ENCODE peak calls at places on chromosomes 5 and 9, in five cellular contexts. I, W, M, E and H are unnamed samples.

GRCh38 chr9:27335088-27335487 is 38.1 kb upstream of the EQTN start:
- DNase-seq in I (no peak), W (no peak), M (no peak), E (no peak), H (no peak)

GRCh38 chr9:98665511-98665910 is 43.2 kb downstream of the GABBR2 start:
- DNase-seq in I (no peak), W (no peak), M (no peak), E (no peak), H (no peak)

GRCh38 chr9:12776775-12777055 is 1.9 kb downstream of the LURAP1L start:
- DNase-seq in I (no peak), W (no peak), M (no peak), E (no peak), H (no peak)

GRCh38 chr5:80763211-80763610 is 108.4 kb upstream of the DHFR start:
- DNase-seq in I (no peak), W (no peak), M (no peak), E (no peak), H (no peak)

GRCh38 chr9:85973238-85973637 is 32.3 kb downstream of the NAA35 start:
- DNase-seq in I (no peak), W (no peak), M (no peak), E (no peak), H (no peak)

GRCh38 chr9:136568288-136569081 is 22.6 kb upstream of the NOTCH1 start:
- DNase-seq in I (no peak), W (no peak), M (no peak), E (no peak), H (no peak)

GRCh38 chr5:148924817-148925216 is 98.4 kb downstream of the ADRB2 start:
- DNase-seq in I (no peak), W (no peak), M (no peak), E (no peak), H (no peak)

GRCh38 chr5:1323803-1324173 is 21.1 kb downstream of the CLPTM1L start:
- DNase-seq in I (no peak), W (no peak), M (no peak), E (no peak), H (no peak)

GRCh38 chr5:57499262-57500050 is 16.8 kb upstream of the ACTBL2 start:
- DNase-seq in I (peak), W (peak), M (peak), E (peak), H (peak)

GRCh38 chr9:93089481-93089991 is 6.5 kb upstream of the CARD19 start:
- DNase-seq in I (no peak), W (no peak), M (no peak), E (no peak), H (no peak)

GRCh38 chr5:173163219-173163618 is 18.9 kb downstream of the BNIP1 start:
- DNase-seq in I (no peak), W (no peak), M (no peak), E (no peak), H (peak)

GRCh38 chr5:67095346-67095871 is 101.2 kb downstream of the CD180 start:
- DNase-seq in I (peak), W (no peak), M (no peak), E (no peak), H (peak)

GRCh38 chr9:7366121-7366520 is 433.5 kb downstream of the DMAC1 start:
- DNase-seq in I (no peak), W (no peak), M (no peak), E (no peak), H (no peak)

GRCh38 chr5:58259685-58260152 is 200.2 kb downstream of the PLK2 start:
- DNase-seq in I (peak), W (peak), M (no peak), E (no peak), H (peak)

GRCh38 chr9:16652511-16653101 is 217.9 kb downstream of the BNC2 start:
- DNase-seq in I (no peak), W (no peak), M (no peak), E (no peak), H (peak)

GRCh38 chr5:111066261-111066938 is 5.1 kb upstream of the TSLP start:
- DNase-seq in I (no peak), W (no peak), M (no peak), E (no peak), H (no peak)

GRCh38 chr9:89602978-89603628 is 1.7 kb upstream of the GADD45G start:
- DNase-seq in I (peak), W (peak), M (peak), E (peak), H (peak)

GRCh38 chr5:9892696-9893095 is 262.5 kb upstream of the TAS2R1 start:
- DNase-seq in I (no peak), W (no peak), M (no peak), E (no peak), H (no peak)

GRCh38 chr5:15008476-15008875 is 136.9 kb upstream of the ANKH start:
- DNase-seq in I (peak), W (peak), M (no peak), E (no peak), H (peak)

GRCh38 chr5:58088941-58089340 is 370.9 kb downstream of the PLK2 start:
- DNase-seq in I (no peak), W (no peak), M (no peak), E (no peak), H (no peak)

GRCh38 chr9:97514531-97514930 is 13.1 kb downstream of the TMOD1 start:
- DNase-seq in I (no peak), W (no peak), M (no peak), E (no peak), H (no peak)

GRCh38 chr5:40521925-40522324 is 157.8 kb upstream of the PTGER4 start:
- DNase-seq in I (no peak), W (no peak), M (no peak), E (no peak), H (no peak)

GRCh38 chr5:139638090-139638735 is 9.9 kb upstream of the CXXC5 start:
- DNase-seq in I (no peak), W (no peak), M (peak), E (no peak), H (peak)
- TF ChIP-seq JUNB in I (no peak), W (no peak), M (no peak), E (no peak), H (no peak)

GRCh38 chr5:89213584-89213983 is 330.6 kb upstream of the MEF2C start:
- DNase-seq in I (no peak), W (no peak), M (no peak), E (no peak), H (no peak)
- TF ChIP-seq JUNB in I (no peak), W (no peak), M (no peak), E (no peak), H (no peak)

GRCh38 chr9:33737811-33738606 is 57.4 kb upstream of the PRSS3 start:
- DNase-seq in I (peak), W (peak), M (peak), E (no peak), H (peak)

GRCh38 chr9:33739407-33739806 is 56.0 kb upstream of the PRSS3 start:
- DNase-seq in I (no peak), W (no peak), M (no peak), E (no peak), H (no peak)

GRCh38 chr9:33742051-33742450 is 53.3 kb upstream of the PRSS3 start:
- DNase-seq in I (no peak), W (no peak), M (no peak), E (no peak), H (no peak)

GRCh38 chr9:33740075-33740474 is 55.3 kb upstream of the PRSS3 start:
- DNase-seq in I (no peak), W (no peak), M (no peak), E (no peak), H (no peak)

GRCh38 chr9:33742519-33742918 is 52.8 kb upstream of the PRSS3 start:
- DNase-seq in I (peak), W (no peak), M (peak), E (no peak), H (peak)
- TF ChIP-seq JUNB in I (no peak), W (no peak), M (no peak), E (no peak), H (no peak)

GRCh38 chr5:56200856-56201638 is 32.1 kb downstream of the ANKRD55 start:
- DNase-seq in I (peak), W (peak), M (peak), E (peak), H (peak)
- TF ChIP-seq JUNB in I (no peak), W (no peak), M (no peak), E (no peak), H (no peak)

GRCh38 chr5:142640316-142641005 is 45.4 kb downstream of the FGF1 start:
- DNase-seq in I (no peak), W (no peak), M (no peak), E (no peak), H (peak)

GRCh38 chr5:142639455-142639854 is 46.4 kb downstream of the FGF1 start:
- DNase-seq in I (no peak), W (no peak), M (no peak), E (no peak), H (no peak)

GRCh38 chr5:142636698-142637324 is 49.1 kb downstream of the FGF1 start:
- DNase-seq in I (no peak), W (no peak), M (no peak), E (no peak), H (no peak)

GRCh38 chr5:142636093-142636492 is 49.8 kb downstream of the FGF1 start:
- DNase-seq in I (no peak), W (no peak), M (no peak), E (no peak), H (no peak)

DNA sequence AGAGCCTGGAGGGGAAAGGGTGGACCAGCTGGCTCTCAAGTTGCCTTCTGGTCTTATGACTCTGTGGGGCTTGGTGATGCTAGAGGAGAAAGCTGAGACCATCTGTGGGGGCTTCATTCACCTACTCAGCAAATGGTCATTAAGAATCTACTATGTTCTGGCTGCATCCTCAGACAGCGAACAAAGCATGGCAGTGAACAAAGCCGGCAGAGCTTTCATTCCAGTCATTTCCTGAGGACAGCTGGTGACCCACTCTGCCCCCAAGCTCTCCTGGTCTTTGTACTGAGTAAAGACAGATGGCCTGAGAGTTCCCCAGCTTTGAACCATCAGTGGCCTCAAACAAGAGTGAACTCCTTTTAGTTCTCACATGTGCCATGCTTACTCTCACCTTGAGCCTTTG is 48.0 kb downstream of the FGF1 start:
- DNase-seq in I (no peak), W (no peak), M (no peak), E (no peak), H (no peak)
- TF ChIP-seq JUNB in I (no peak), W (no peak), M (no peak), E (no peak), H (no peak)

GRCh38 chr9:129560849-129561248 is 60.1 kb downstream of the C9orf50 start:
- DNase-seq in I (peak), W (no peak), M (no peak), E (no peak), H (no peak)
- TF ChIP-seq JUNB in I (no peak), W (no peak), M (no peak), E (no peak), H (no peak)

GRCh38 chr5:137146402-137146889 is 352.7 kb downstream of the SPOCK1 start:
- DNase-seq in I (no peak), W (peak), M (no peak), E (no peak), H (no peak)
- TF ChIP-seq JUNB in I (no peak), W (no peak), M (no peak), E (no peak), H (no peak)

DNA sequence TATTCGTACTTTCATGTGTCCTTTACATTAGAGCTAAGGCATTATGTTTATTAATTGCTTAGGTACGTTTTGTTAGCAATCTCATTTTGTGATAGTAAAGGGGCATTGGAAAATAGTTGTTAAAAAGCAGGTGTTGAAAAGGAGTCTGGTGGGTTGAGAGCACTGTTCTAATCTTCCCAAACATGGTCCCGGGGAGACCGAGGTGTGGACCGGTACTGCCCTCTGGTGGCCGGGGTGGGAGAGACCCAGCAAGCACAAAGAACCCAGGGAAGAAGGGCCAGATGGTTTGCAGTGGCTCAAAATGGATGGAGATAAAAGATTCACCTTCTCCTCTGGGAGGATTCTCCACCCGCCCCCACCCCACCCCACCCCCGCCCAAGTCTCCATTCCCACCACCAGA is 26.1 kb downstream of the IDNK start:
- DNase-seq in I (peak), W (peak), M (peak), E (no peak), H (peak)
- TF ChIP-seq JUNB in I (no peak), W (no peak), M (no peak), E (no peak), H (no peak)

GRCh38 chr5:129113867-129114266 is 19.3 kb downstream of the ISOC1 start:
- DNase-seq in I (no peak), W (no peak), M (no peak), E (no peak), H (no peak)
- TF ChIP-seq JUNB in I (no peak), W (no peak), M (no peak), E (no peak), H (no peak)

GRCh38 chr5:71860048-71860447 is 141.0 kb downstream of the CARTPT start:
- DNase-seq in I (no peak), W (no peak), M (no peak), E (no peak), H (peak)

GRCh38 chr5:71861682-71862457 is 142.8 kb downstream of the CARTPT start:
- DNase-seq in I (no peak), W (no peak), M (no peak), E (no peak), H (no peak)

GRCh38 chr5:71865202-71865601 is 146.1 kb downstream of the CARTPT start:
- DNase-seq in I (no peak), W (no peak), M (no peak), E (no peak), H (no peak)

GRCh38 chr5:71862661-71863060 is 143.6 kb downstream of the CARTPT start:
- DNase-seq in I (no peak), W (no peak), M (no peak), E (no peak), H (no peak)

DNA sequence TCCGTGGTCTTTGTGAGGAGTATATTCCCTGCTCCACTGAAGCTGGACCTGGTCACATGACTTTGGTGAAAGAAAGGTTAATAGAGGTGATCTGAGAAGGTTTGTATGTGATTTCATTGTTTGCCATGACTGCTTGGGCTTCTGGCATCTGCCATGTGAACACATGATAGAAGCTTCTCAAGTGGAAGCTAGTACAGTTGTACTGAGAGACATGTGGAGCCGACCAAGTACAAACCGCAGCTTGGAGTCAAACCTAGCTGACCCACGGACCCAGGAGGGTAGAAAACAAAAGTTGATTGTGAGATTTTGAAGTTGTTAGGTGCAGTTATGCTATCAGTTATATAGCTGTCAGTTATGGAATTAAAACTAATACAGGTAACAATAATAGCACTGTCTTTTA is 140.4 kb downstream of the CARTPT start:
- DNase-seq in I (no peak), W (no peak), M (no peak), E (no peak), H (no peak)
- TF ChIP-seq JUNB in I (no peak), W (no peak), M (no peak), E (no peak), H (no peak)